ENCODE peak calls at places on chromosomes 3 and 15, in six cellular contexts. One of them, this sample, is unnamed.

GRCh38 chr3:155500429-155500828 is 206.9 kb upstream of the STRIT1 start:
- DNase-seq in skeletal muscle cell: no peak
- DNase-seq in T-helper 22 cell: no peak
- DNase-seq in HS-27A: no peak
- DNase-seq in stomach: no peak
- DNase-seq in HEK293T: no peak
- DNase-seq in this sample: no peak

GRCh38 chr3:108462899-108463298 is 47.5 kb downstream of the MYH15 start:
- DNase-seq in T-helper 22 cell: no peak
- DNase-seq in skeletal muscle cell: no peak
- DNase-seq in HEK293T: no peak
- DNase-seq in stomach: no peak
- DNase-seq in HS-27A: no peak
- DNase-seq in this sample: no peak

GRCh38 chr15:56038015-56038414 is 44.6 kb upstream of the NEDD4 start:
- DNase-seq in HS-27A: no peak
- DNase-seq in HEK293T: no peak
- DNase-seq in skeletal muscle cell: peak; percentile 38
- DNase-seq in stomach: no peak
- DNase-seq in T-helper 22 cell: peak; percentile 1
- DNase-seq in this sample: no peak

GRCh38 chr3:137047240-137047639 is 89.5 kb downstream of the IL20RB start:
- DNase-seq in stomach: no peak
- DNase-seq in HS-27A: no peak
- DNase-seq in T-helper 22 cell: no peak
- DNase-seq in skeletal muscle cell: no peak
- DNase-seq in HEK293T: no peak
- DNase-seq in this sample: no peak

GRCh38 chr3:184332370-184333090 is 4.9 kb upstream of the FAM131A start:
- DNase-seq in HS-27A: peak; percentile 30
- DNase-seq in skeletal muscle cell: peak; percentile 70
- DNase-seq in stomach: no peak
- DNase-seq in T-helper 22 cell: no peak
- DNase-seq in HEK293T: no peak
- DNase-seq in this sample: no peak

GRCh38 chr3:173993299-173993698 is 595.8 kb downstream of the NLGN1 start:
- DNase-seq in HEK293T: peak; percentile 20
- DNase-seq in T-helper 22 cell: no peak
- DNase-seq in skeletal muscle cell: peak; percentile 33
- DNase-seq in stomach: no peak
- DNase-seq in HS-27A: no peak
- DNase-seq in this sample: no peak

GRCh38 chr3:65871305-65872141 is 167.2 kb downstream of the MAGI1 start:
- DNase-seq in skeletal muscle cell: peak; percentile 43
- DNase-seq in HEK293T: peak; percentile 53
- DNase-seq in stomach: peak; percentile 88
- DNase-seq in T-helper 22 cell: no peak
- DNase-seq in HS-27A: no peak
- DNase-seq in this sample: peak; percentile 59

GRCh38 chr15:40593130-40593529 is 919 bp upstream of the KNL1 start:
- DNase-seq in HS-27A: no peak
- DNase-seq in stomach: no peak
- DNase-seq in skeletal muscle cell: no peak
- DNase-seq in T-helper 22 cell: no peak
- DNase-seq in HEK293T: no peak
- DNase-seq in this sample: no peak

GRCh38 chr15:79598639-79599038 is 166.5 kb downstream of the MINAR1 start:
- DNase-seq in T-helper 22 cell: no peak
- DNase-seq in HEK293T: no peak
- DNase-seq in stomach: no peak
- DNase-seq in HS-27A: no peak
- DNase-seq in skeletal muscle cell: no peak
- DNase-seq in this sample: no peak

GRCh38 chr3:10423171-10423882 is 82.1 kb downstream of the ATP2B2 start:
- DNase-seq in HEK293T: no peak
- DNase-seq in HS-27A: no peak
- DNase-seq in skeletal muscle cell: no peak
- DNase-seq in stomach: no peak
- DNase-seq in T-helper 22 cell: no peak
- DNase-seq in this sample: no peak